ENCODE peak calls at places on chromosomes 11 and 22, in five cellular contexts. D is fibroblast of lung, T is mammary epithelial cell, W is astrocyte, F is mesenchymal stem cell. G is an unnamed sample.

GRCh38 chr11:115368616-115369015 is 135.6 kb downstream of the CADM1 start:
- DNase-seq in T (no peak), F (no peak), W (no peak), D (no peak), G (no peak)

GRCh38 chr11:5071815-5072214 is 2.4 kb downstream of the OR52E1 start:
- DNase-seq in T (peak), D (no peak), F (no peak), W (no peak), G (no peak)

GRCh38 chr11:78177216-78177615 is 11.2 kb downstream of the KCTD21 start:
- DNase-seq in T (no peak), D (no peak), F (no peak), W (no peak), G (no peak)

GRCh38 chr11:3853935-3854659 is 1.4 kb upstream of the STIM1 start:
- DNase-seq in F (no peak), T (peak), D (no peak), W (no peak), G (no peak)

GRCh38 chr11:20112291-20113146 is 47.8 kb downstream of the DBX1 start:
- DNase-seq in W (peak), F (peak), D (peak), T (peak), G (peak)

GRCh38 chr11:43504316-43504950 is 145.7 kb downstream of the TTC17 start:
- DNase-seq in D (peak), F (no peak), W (no peak), T (peak), G (no peak)

GRCh38 chr11:73463359-73463758 is 87.2 kb downstream of the RELT start:
- DNase-seq in T (peak), W (peak), F (peak), D (peak), G (peak)

GRCh38 chr22:50206599-50206998 is 5.8 kb downstream of the SELENOO start:
- DNase-seq in W (no peak), F (peak), D (peak), T (no peak), G (peak)

GRCh38 chr11:68048681-68049508 is 10.1 kb downstream of the TCIRG1 start:
- DNase-seq in F (no peak), T (no peak), W (no peak), D (no peak), G (peak)

GRCh38 chr11:12581923-12582322 is 92.3 kb upstream of the TEAD1 start:
- DNase-seq in W (peak), T (peak), F (peak), D (peak), G (peak)

GRCh38 chr11:57604289-57605010 is 7.0 kb downstream of the SERPING1 start:
- DNase-seq in W (no peak), D (no peak), T (no peak), F (no peak), G (no peak)
- H3K4me2 ChIP-seq in W (no peak), D (no peak), T (no peak), F (no peak), G (no peak)

GRCh38 chr11:129975543-129975942 is 27.1 kb downstream of the PRDM10 start:
- DNase-seq in T (no peak), W (no peak), F (no peak), D (no peak), G (no peak)
- H3K4me2 ChIP-seq in T (no peak), W (no peak), F (no peak), D (no peak), G (no peak)

DNA sequence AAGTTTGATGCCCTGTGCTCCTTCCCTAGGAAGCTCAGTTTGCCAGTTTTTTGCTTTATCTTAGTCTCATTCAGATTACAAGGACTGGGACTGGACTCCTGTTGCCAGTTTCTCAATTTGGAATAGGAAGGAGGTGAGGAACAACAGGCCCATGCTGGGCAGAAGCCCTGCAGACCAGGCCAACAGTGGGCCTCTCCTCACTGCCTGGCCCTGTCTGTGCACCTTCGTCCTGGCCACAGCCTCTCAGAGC is 23.7 kb downstream of the MED15 start:
- DNase-seq in T (no peak), D (no peak), F (no peak), W (no peak), G (peak)
- H3K4me2 ChIP-seq in T (peak), D (peak), F (no peak), W (peak), G (peak)

GRCh38 chr11:36350137-36350513 is 54.0 kb downstream of the PRR5L start:
- DNase-seq in T (no peak), D (no peak), W (no peak), F (no peak), G (no peak)

GRCh38 chr11:36354221-36355003 is 58.3 kb downstream of the PRR5L start:
- DNase-seq in D (peak), T (peak), F (peak), W (peak), G (no peak)

GRCh38 chr11:36356201-36356600 is 60.1 kb downstream of the PRR5L start:
- DNase-seq in T (no peak), F (no peak), D (peak), W (peak), G (no peak)

GRCh38 chr11:36349345-36350136 is 53.5 kb downstream of the PRR5L start:
- DNase-seq in F (no peak), T (no peak), W (no peak), D (no peak), G (no peak)

GRCh38 chr11:36352919-36353318 is 56.8 kb downstream of the PRR5L start:
- DNase-seq in T (no peak), F (no peak), D (no peak), W (no peak), G (no peak)
- H3K4me2 ChIP-seq in T (no peak), F (no peak), D (no peak), W (no peak), G (no peak)

GRCh38 chr11:95566151-95566670 is 223.4 kb downstream of the FAM76B start:
- DNase-seq in F (no peak), D (peak), W (peak), T (no peak), G (no peak)
- H3K4me2 ChIP-seq in F (no peak), D (no peak), W (no peak), T (no peak), G (no peak)

GRCh38 chr11:117950320-117950719 is 21.1 kb upstream of the TMPRSS13 start:
- DNase-seq in W (no peak), T (no peak), F (no peak), D (no peak), G (no peak)
- H3K4me2 ChIP-seq in W (no peak), T (no peak), F (no peak), D (no peak), G (no peak)

GRCh38 chr11:113663567-113663966 is 42.5 kb downstream of the TMPRSS5 start:
- DNase-seq in F (no peak), D (peak), T (no peak), W (peak), G (no peak)
- H3K4me2 ChIP-seq in F (no peak), D (no peak), T (no peak), W (peak), G (no peak)

G was measured in osteoblast.